ENCODE peak calls at places on chromosomes 16 and 17, in five cellular contexts. L is ascending aorta, E is MM.1S, Y is neuronal stem cell, R is mesendoderm. T is an unnamed sample.

GRCh38 chr16:64892843-64893242 is 229.0 kb downstream of the CDH11 start:
- DNase-seq in L (no peak), E (no peak), Y (no peak), R (no peak), T (no peak)

GRCh38 chr16:22968931-22969330 is 155.0 kb downstream of the HS3ST2 start:
- DNase-seq in L (no peak), E (no peak), Y (no peak), R (no peak), T (no peak)

GRCh38 chr16:10100829-10101228 is 81.4 kb downstream of the GRIN2A start:
- DNase-seq in L (peak), E (no peak), Y (no peak), R (no peak), T (no peak)

GRCh38 chr16:60432472-60432871 is 1603.8 kb downstream of the CDH8 start:
- DNase-seq in L (no peak), E (no peak), Y (no peak), R (no peak), T (no peak)

GRCh38 chr16:3358884-3359283 is 3.2 kb downstream of the OR2C1 start:
- DNase-seq in L (no peak), E (no peak), Y (no peak), R (no peak), T (no peak)

GRCh38 chr17:48970224-48970623 is 1.8 kb upstream of the GIP start:
- DNase-seq in L (no peak), E (no peak), Y (no peak), R (no peak), T (no peak)

GRCh38 chr17:34820166-34820920 is 140.9 kb downstream of the CCT6B start:
- DNase-seq in L (no peak), E (peak), Y (no peak), R (peak), T (no peak)

GRCh38 chr17:42803074-42803883 is 4.6 kb downstream of the CNTD1 start:
- DNase-seq in L (no peak), E (no peak), Y (no peak), R (no peak), T (no peak)

GRCh38 chr17:51015145-51015558 is 105.5 kb downstream of the SPAG9 start:
- DNase-seq in L (no peak), E (no peak), Y (no peak), R (no peak), T (no peak)

GRCh38 chr16:54589326-54589725 is 302.7 kb upstream of the IRX3 start:
- DNase-seq in L (no peak), E (no peak), Y (no peak), R (no peak), T (no peak)

GRCh38 chr17:15263206-15263579 is 1.9 kb downstream of the PMP22 start:
- DNase-seq in L (peak), E (no peak), Y (peak), R (peak), T (peak)

GRCh38 chr17:19354123-19354522 is 8.4 kb downstream of the B9D1 start:
- DNase-seq in L (no peak), E (no peak), Y (no peak), R (no peak), T (no peak)

GRCh38 chr16:58502217-58502921 is 2.4 kb downstream of the NDRG4 start:
- DNase-seq in L (no peak), E (no peak), Y (no peak), R (no peak), T (no peak)

GRCh38 chr17:82235775-82236141 is 6.9 kb downstream of the SLC16A3 start:
- DNase-seq in L (no peak), E (no peak), Y (no peak), R (no peak), T (no peak)

GRCh38 chr16:1322407-1322806 is 11.0 kb upstream of the BAIAP3 start:
- DNase-seq in L (no peak), E (no peak), Y (no peak), R (no peak), T (no peak)

GRCh38 chr17:38815576-38816193 is 9.4 kb downstream of the CWC25 start:
- DNase-seq in L (no peak), E (no peak), Y (no peak), R (peak), T (no peak)

GRCh38 chr16:21250072-21250923 is 16.8 kb downstream of the ANKS4B start:
- DNase-seq in L (no peak), E (no peak), Y (no peak), R (no peak), T (no peak)

GRCh38 chr17:4004517-4005295 is 40.5 kb upstream of the ATP2A3 start:
- DNase-seq in L (peak), E (no peak), Y (peak), R (peak), T (no peak)

GRCh38 chr16:11291021-11291716 is 10.0 kb upstream of the PRM1 start:
- DNase-seq in L (no peak), E (no peak), Y (no peak), R (peak), T (no peak)

GRCh38 chr17:7574176-7574953 is 5.1 kb upstream of the CD68 start:
- DNase-seq in L (no peak), E (no peak), Y (no peak), R (no peak), T (no peak)

GRCh38 chr16:50901062-50901461 is 159.2 kb downstream of the CYLD start:
- DNase-seq in L (no peak), E (no peak), Y (no peak), R (peak), T (no peak)

GRCh38 chr16:11977206-11978041 is 890 bp downstream of the SNX29 start:
- DNase-seq in L (peak), E (no peak), Y (no peak), R (no peak), T (no peak)

GRCh38 chr16:88697831-88698693 is 8.1 kb downstream of the RNF166 start:
- DNase-seq in L (no peak), E (no peak), Y (no peak), R (no peak), T (no peak)
- H3K27ac ChIP-seq in L (no peak), E (no peak), Y (no peak), R (no peak), T (no peak)

DNA sequence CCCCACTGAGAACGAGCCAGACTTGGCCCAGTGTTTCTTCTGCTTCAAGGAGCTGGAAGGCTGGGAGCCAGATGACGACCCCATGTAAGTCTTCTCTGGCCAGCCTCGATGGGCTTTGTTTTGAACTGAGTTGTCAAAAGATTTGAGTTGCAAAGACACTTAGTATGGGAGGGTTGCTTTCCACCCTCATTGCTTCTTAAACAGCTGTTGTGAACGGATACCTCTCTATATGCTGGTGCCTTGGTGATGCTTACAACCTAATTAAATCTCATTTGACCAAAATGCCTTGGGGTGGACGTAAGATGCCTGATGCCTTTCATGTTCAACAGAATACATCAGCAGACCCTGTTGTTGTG is 631 bp downstream of the BIRC5 start:
- DNase-seq in L (no peak), E (no peak), Y (no peak), R (no peak), T (no peak)
- H3K27ac ChIP-seq in L (no peak), E (peak), Y (peak), R (no peak), T (no peak)

DNA sequence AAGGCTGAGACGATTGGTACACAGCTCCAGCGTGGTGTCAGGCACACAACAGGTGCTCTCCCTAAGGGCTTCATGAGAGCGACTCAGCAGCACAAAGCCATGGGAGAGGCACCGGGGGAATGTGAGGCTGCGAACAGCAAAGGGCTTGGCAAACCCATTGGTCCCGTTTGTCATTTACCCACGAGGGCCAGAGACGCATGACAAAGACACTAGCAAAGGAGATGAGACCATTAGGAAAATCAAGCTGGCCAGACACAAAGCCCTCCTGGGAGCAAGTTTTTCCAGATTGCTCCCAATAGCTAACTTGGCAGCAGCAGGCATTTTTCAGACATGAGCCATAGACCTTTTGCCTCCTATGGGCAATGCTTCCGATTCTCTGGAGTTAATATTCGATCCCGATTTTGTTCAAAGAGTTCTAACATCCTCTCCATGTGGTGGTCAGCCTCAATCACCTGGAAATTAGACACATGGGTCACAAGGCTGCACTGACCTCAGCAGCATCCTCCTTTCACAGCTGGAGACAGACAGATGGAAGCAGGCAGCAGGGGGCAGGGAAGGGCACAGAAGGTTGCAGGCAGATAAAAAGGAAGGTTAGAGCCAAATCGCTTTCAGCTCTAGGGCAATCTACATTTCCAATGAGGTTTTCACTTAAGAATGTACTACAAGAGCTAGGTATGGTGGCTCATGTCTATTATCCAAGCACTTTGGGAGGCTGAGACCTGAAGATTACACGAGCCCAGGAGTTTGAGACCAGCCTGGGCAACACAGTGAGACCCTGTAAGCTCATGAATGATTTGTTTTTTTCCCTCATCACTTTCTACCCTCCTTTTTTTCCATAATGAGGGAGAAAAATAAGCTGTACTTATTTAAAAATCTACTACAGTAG is 38.1 kb downstream of the TK2 start:
- DNase-seq in L (peak), E (no peak), Y (no peak), R (peak), T (no peak)
- H3K27ac ChIP-seq in L (peak), E (no peak), Y (no peak), R (no peak), T (peak)

GRCh38 chr16:69466547-69466946 is 42.1 kb downstream of the CYB5B start:
- DNase-seq in L (no peak), E (no peak), Y (no peak), R (no peak), T (no peak)

GRCh38 chr16:69463876-69464275 is 39.5 kb downstream of the CYB5B start:
- DNase-seq in L (no peak), E (no peak), Y (no peak), R (peak), T (no peak)

GRCh38 chr16:69467531-69468204 is 43.2 kb downstream of the CYB5B start:
- DNase-seq in L (no peak), E (no peak), Y (no peak), R (no peak), T (no peak)

GRCh38 chr16:69465881-69466280 is 41.5 kb downstream of the CYB5B start:
- DNase-seq in L (no peak), E (no peak), Y (no peak), R (no peak), T (no peak)

GRCh38 chr16:69465083-69465721 is 40.8 kb downstream of the CYB5B start:
- DNase-seq in L (no peak), E (no peak), Y (no peak), R (peak), T (no peak)
- H3K27ac ChIP-seq in L (no peak), E (no peak), Y (no peak), R (no peak), T (no peak)

GRCh38 chr17:81035389-81036127 is 607 bp downstream of the BAIAP2 start:
- DNase-seq in L (no peak), E (no peak), Y (no peak), R (no peak), T (no peak)
- H3K27ac ChIP-seq in L (no peak), E (no peak), Y (peak), R (no peak), T (no peak)

GRCh38 chr16:85137323-85138072 is 25.2 kb upstream of the CIBAR2 start:
- DNase-seq in L (peak), E (no peak), Y (no peak), R (no peak), T (peak)
- H3K27ac ChIP-seq in L (peak), E (no peak), Y (no peak), R (no peak), T (peak)

DNA sequence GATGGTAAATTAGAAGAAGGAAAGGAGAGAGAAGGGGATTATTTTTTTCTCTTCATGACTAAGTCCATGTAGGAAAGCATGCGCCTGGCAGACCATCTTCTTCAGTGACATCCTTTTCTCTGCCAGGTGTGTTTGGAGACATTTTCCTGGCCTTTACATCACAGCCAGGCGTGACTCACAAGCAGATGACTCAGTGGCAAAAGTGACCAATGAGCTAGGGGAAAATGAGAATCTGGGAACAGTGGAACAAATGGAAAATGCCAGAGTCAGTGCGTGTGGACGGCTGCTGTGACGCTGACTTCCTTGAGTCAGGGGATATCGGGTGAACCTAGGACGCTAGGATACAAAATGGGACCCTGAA is 9.4 kb downstream of the KIAA0513 start:
- DNase-seq in L (no peak), E (no peak), Y (no peak), R (no peak), T (no peak)
- H3K27ac ChIP-seq in L (no peak), E (no peak), Y (no peak), R (no peak), T (no peak)

T was measured in thoracic aorta.